ENCODE peak calls at places on chromosomes 13 and 19, in six cellular contexts. P, Q, F, Z, X and O are unnamed samples.

GRCh38 chr13:92649140-92649813 is 577.3 kb upstream of the GPC6 start:
- DNase-seq in P (no peak), Q (no peak), F (no peak), Z (no peak), X (no peak), O (no peak)

GRCh38 chr19:49165111-49165750 is 7.6 kb downstream of the TRPM4 start:
- DNase-seq in P (no peak), Q (peak), F (no peak), Z (no peak), X (no peak), O (no peak)

GRCh38 chr13:103883152-103883551 is 816.9 kb upstream of the SLC10A2 start:
- DNase-seq in P (peak), Q (peak), F (peak), Z (no peak), X (peak), O (peak)

GRCh38 chr13:35720290-35720689 is 243.8 kb upstream of the MAB21L1 start:
- DNase-seq in P (no peak), Q (no peak), F (peak), Z (no peak), X (no peak), O (peak)

GRCh38 chr19:52533901-52534300 is 6.4 kb downstream of the ZNF808 start:
- DNase-seq in P (no peak), Q (no peak), F (peak), Z (no peak), X (no peak), O (no peak)

GRCh38 chr19:51529301-51529700 is 2.2 kb downstream of the SIGLEC6 start:
- DNase-seq in P (no peak), Q (no peak), F (no peak), Z (no peak), X (no peak), O (no peak)

GRCh38 chr13:52983836-52984235 is 44.8 kb upstream of the OLFM4 start:
- DNase-seq in P (no peak), Q (no peak), F (no peak), Z (no peak), X (no peak), O (no peak)

GRCh38 chr19:40609561-40610395 is 8.6 kb downstream of the LTBP4 start:
- DNase-seq in P (peak), Q (peak), F (peak), Z (peak), X (no peak), O (peak)

GRCh38 chr19:45439569-45440258 is 16.0 kb upstream of the ERCC1 start:
- DNase-seq in P (peak), Q (peak), F (peak), Z (peak), X (no peak), O (peak)

GRCh38 chr19:18388328-18389094 is 2.6 kb downstream of the GDF15 start:
- DNase-seq in P (peak), Q (no peak), F (peak), Z (no peak), X (no peak), O (peak)

GRCh38 chr13:94329754-94330551 is 149.5 kb downstream of the DCT start:
- DNase-seq in P (peak), Q (peak), F (peak), Z (no peak), X (peak), O (peak)

GRCh38 chr19:1540353-1540925 is 16.6 kb downstream of the PLK5 start:
- DNase-seq in P (no peak), Q (no peak), F (no peak), Z (no peak), X (no peak), O (no peak)

GRCh38 chr19:35124098-35125060 is 8.8 kb downstream of the FXYD3 start:
- DNase-seq in P (peak), Q (peak), F (peak), Z (peak), X (no peak), O (peak)

GRCh38 chr13:48580185-48580803 is 47.4 kb upstream of the RCBTB2 start:
- DNase-seq in P (peak), Q (no peak), F (peak), Z (no peak), X (peak), O (peak)

GRCh38 chr19:32022044-32022945 is 323.1 kb upstream of the ZNF507 start:
- DNase-seq in P (no peak), Q (peak), F (no peak), Z (no peak), X (no peak), O (no peak)

GRCh38 chr19:47047272-47047930 is 1.0 kb downstream of the TMEM160 start:
- DNase-seq in P (no peak), Q (no peak), F (no peak), Z (no peak), X (no peak), O (no peak)

GRCh38 chr13:39363393-39363792 is 239.6 kb downstream of the LHFPL6 start:
- DNase-seq in P (no peak), Q (no peak), F (no peak), Z (no peak), X (no peak), O (no peak)

GRCh38 chr19:14383898-14384669 is 2.8 kb downstream of the ADGRE5 start:
- DNase-seq in P (no peak), Q (peak), F (no peak), Z (no peak), X (no peak), O (peak)

GRCh38 chr19:5103061-5103701 is 134.3 kb downstream of the KDM4B start:
- DNase-seq in P (peak), Q (peak), F (peak), Z (no peak), X (no peak), O (no peak)

GRCh38 chr19:12680034-12680433 is 1.6 kb downstream of the DHPS start:
- DNase-seq in P (no peak), Q (no peak), F (no peak), Z (no peak), X (no peak), O (no peak)

GRCh38 chr13:113178070-113178895 is 19.8 kb downstream of the PROZ start:
- DNase-seq in P (no peak), Q (peak), F (peak), Z (no peak), X (no peak), O (peak)

GRCh38 chr19:15161028-15161984 is 39.5 kb downstream of the NOTCH3 start:
- DNase-seq in P (no peak), Q (no peak), F (no peak), Z (no peak), X (no peak), O (peak)

GRCh38 chr13:108917581-108917980 is 288.2 kb downstream of the MYO16 start:
- DNase-seq in P (no peak), Q (peak), F (no peak), Z (no peak), X (no peak), O (no peak)

GRCh38 chr13:78431328-78431727 is 172.0 kb downstream of the POU4F1 start:
- DNase-seq in P (no peak), Q (no peak), F (no peak), Z (no peak), X (no peak), O (no peak)
- TF ChIP-seq CTCF in P (no peak), Q (no peak), F (no peak), Z (no peak), X (no peak), O (no peak)

GRCh38 chr19:16470911-16471811 is 609 bp downstream of the EPS15L1 start:
- DNase-seq in P (no peak), Q (peak), F (peak), Z (no peak), X (no peak), O (peak)

GRCh38 chr19:16465239-16465638 is 6.5 kb downstream of the EPS15L1 start:
- DNase-seq in P (no peak), Q (no peak), F (no peak), Z (no peak), X (no peak), O (no peak)

GRCh38 chr19:16463991-16464575 is 7.7 kb downstream of the EPS15L1 start:
- DNase-seq in P (no peak), Q (peak), F (no peak), Z (no peak), X (no peak), O (no peak)

GRCh38 chr19:16470541-16470910 is 1.2 kb downstream of the EPS15L1 start:
- DNase-seq in P (no peak), Q (no peak), F (peak), Z (no peak), X (no peak), O (no peak)

DNA sequence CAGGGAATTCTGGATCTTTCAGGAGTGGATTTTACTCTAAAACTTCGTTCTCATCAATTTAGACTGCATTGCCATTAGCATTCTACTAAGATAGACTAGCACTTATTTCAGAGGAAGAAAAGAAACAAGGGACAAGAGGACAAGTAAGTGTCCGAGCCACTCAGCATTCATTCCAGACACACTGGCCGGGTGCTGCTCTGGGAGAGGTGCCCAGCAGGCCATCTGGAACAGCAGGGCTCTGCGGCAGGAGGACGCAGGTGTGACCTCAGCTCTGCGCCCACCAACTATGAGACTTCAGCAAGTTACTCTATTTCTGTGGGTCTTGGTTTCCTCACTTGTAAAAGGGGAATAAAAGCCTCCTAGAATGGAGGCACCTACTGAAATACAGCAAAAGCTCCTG is 4.2 kb downstream of the EPS15L1 start:
- DNase-seq in P (no peak), Q (no peak), F (no peak), Z (no peak), X (no peak), O (no peak)
- H3K27ac ChIP-seq in P (no peak), Q (no peak), F (no peak), Z (no peak), X (no peak), O (peak)

GRCh38 chr13:21672811-21673591 is 2.1 kb downstream of the FGF9 start:
- DNase-seq in P (no peak), Q (no peak), F (no peak), Z (no peak), X (no peak), O (no peak)
- TF ChIP-seq CTCF in P (no peak), Q (no peak), F (no peak), Z (no peak), X (no peak), O (no peak)

DNA sequence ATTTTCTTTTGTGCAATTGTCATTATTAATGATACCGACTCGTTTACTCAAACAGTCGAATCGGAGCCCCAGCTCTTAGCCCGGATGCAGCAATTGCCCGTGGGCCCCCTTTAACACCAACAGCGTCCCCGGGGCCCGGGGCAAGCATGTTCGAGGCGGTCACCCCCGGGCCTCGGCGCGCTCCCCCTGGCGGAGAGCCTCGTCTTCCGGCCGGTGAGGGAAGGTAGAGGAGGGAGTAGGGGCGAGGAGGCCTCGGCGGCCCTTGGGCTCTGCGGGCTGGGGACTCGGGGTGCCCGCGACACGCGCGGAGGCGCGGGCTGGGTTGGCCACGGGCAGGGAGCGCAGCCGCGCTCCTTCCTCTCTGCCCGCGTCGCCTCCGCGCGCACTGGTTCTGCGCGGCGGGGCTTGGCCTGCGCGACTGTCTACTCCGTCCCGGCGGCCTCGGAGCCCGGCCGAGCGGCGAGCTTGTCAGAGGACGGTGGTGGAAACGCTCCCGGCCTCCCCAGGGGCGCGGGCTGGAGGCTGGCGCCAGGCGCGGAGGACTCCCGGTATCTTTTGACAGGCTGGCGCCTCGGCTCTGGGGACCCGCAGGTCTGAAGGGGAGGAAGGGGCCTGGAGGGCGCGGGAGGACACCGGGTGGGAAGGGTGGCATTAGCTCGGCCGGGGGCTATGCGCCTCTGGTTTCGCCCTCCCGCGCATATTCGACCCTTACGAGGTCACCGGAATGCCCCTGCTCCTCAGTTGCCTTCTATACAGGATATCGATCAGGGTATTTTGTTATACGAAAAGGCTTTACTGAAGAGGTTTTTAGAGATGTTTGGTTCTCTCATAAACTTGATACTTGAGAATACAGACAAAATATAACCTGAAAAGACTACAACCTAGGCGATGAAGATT is 1.5 kb downstream of the BIVM start:
- DNase-seq in P (peak), Q (peak), F (peak), Z (peak), X (peak), O (peak)
- H3K27ac ChIP-seq in P (peak), Q (peak), F (peak), Z (peak), X (peak), O (peak)

GRCh38 chr13:106033634-106034033 is 501.8 kb downstream of the EFNB2 start:
- DNase-seq in P (no peak), Q (peak), F (no peak), Z (no peak), X (no peak), O (peak)
- TF ChIP-seq CTCF in P (no peak), Q (peak), F (peak), Z (no peak), X (no peak), O (no peak)

GRCh38 chr19:39435499-39436349 is at the start of gene RPS16:
- DNase-seq in P (peak), Q (peak), F (peak), Z (peak), X (peak), O (peak)
- H3K27ac ChIP-seq in P (peak), Q (peak), F (peak), Z (peak), X (peak), O (peak)